ENCODE peak calls at places on chromosomes 6 and 20, in seven cellular contexts. One of them, this sample, is unnamed.

GRCh38 chr20:63830821-63831593 is at the start of gene ZBTB46:
- DNase-seq in GM12878: no peak
- DNase-seq in HepG2: no peak
- DNase-seq in WTC11: peak
- DNase-seq in HCT116: no peak
- DNase-seq in K562: peak
- DNase-seq in H1: no peak
- DNase-seq in this sample: peak

GRCh38 chr20:46243707-46244628 is 64.3 kb downstream of the CDH22 start:
- DNase-seq in K562: no peak
- DNase-seq in H1: no peak
- DNase-seq in WTC11: no peak
- DNase-seq in HCT116: no peak
- DNase-seq in GM12878: no peak
- DNase-seq in HepG2: no peak
- DNase-seq in this sample: peak

GRCh38 chr20:3238616-3239025 is 369 bp downstream of the SLC4A11 start:
- DNase-seq in HCT116: no peak
- DNase-seq in H1: no peak
- DNase-seq in HepG2: no peak
- DNase-seq in WTC11: peak
- DNase-seq in K562: peak
- DNase-seq in GM12878: no peak
- DNase-seq in this sample: peak

GRCh38 chr6:33492093-33492492 is 37.7 kb downstream of the ZBTB9 start:
- DNase-seq in GM12878: no peak
- DNase-seq in H1: no peak
- DNase-seq in HCT116: no peak
- DNase-seq in HepG2: no peak
- DNase-seq in WTC11: peak
- DNase-seq in K562: peak
- DNase-seq in this sample: no peak

GRCh38 chr6:9516207-9516606 is 898.7 kb downstream of the TFAP2A start:
- DNase-seq in HepG2: no peak
- DNase-seq in GM12878: no peak
- DNase-seq in K562: no peak
- DNase-seq in WTC11: no peak
- DNase-seq in H1: peak
- DNase-seq in HCT116: peak
- DNase-seq in this sample: peak

GRCh38 chr6:111985202-111985731 is 68.6 kb upstream of the CCN6 start:
- DNase-seq in H1: no peak
- DNase-seq in HepG2: no peak
- DNase-seq in HCT116: peak
- DNase-seq in GM12878: no peak
- DNase-seq in K562: no peak
- DNase-seq in WTC11: no peak
- DNase-seq in this sample: no peak

GRCh38 chr6:91081452-91082067 is 494.7 kb upstream of the MAP3K7 start:
- DNase-seq in WTC11: no peak
- DNase-seq in HCT116: peak
- DNase-seq in K562: peak
- DNase-seq in H1: no peak
- DNase-seq in HepG2: peak
- DNase-seq in GM12878: no peak
- DNase-seq in this sample: peak

GRCh38 chr6:71621918-71622519 is 264.3 kb upstream of the RIMS1 start:
- DNase-seq in K562: no peak
- DNase-seq in H1: no peak
- DNase-seq in HCT116: peak
- DNase-seq in WTC11: no peak
- DNase-seq in HepG2: peak
- DNase-seq in GM12878: no peak
- DNase-seq in this sample: peak

GRCh38 chr6:90364846-90365401 is 68.3 kb upstream of the BACH2 start:
- DNase-seq in K562: no peak
- DNase-seq in H1: no peak
- DNase-seq in HepG2: no peak
- DNase-seq in WTC11: no peak
- DNase-seq in HCT116: no peak
- DNase-seq in GM12878: no peak
- DNase-seq in this sample: no peak

GRCh38 chr20:32465092-32465900 is 107.2 kb downstream of the ASXL1 start:
- DNase-seq in K562: no peak
- DNase-seq in H1: no peak
- DNase-seq in WTC11: no peak
- DNase-seq in HepG2: peak
- DNase-seq in HCT116: no peak
- DNase-seq in GM12878: no peak
- DNase-seq in this sample: no peak

GRCh38 chr6:37559501-37559900 is 59.8 kb upstream of the CCDC167 start:
- DNase-seq in GM12878: no peak
- DNase-seq in WTC11: no peak
- DNase-seq in K562: no peak
- DNase-seq in H1: no peak
- DNase-seq in HepG2: no peak
- DNase-seq in HCT116: no peak
- DNase-seq in this sample: no peak

GRCh38 chr6:42846505-42846904 is 32.9 kb upstream of the RPL7L1 start:
- DNase-seq in HepG2: no peak
- DNase-seq in H1: no peak
- DNase-seq in WTC11: no peak
- DNase-seq in GM12878: no peak
- DNase-seq in K562: no peak
- DNase-seq in HCT116: no peak
- DNase-seq in this sample: no peak

GRCh38 chr20:60152792-60153191 is 194.6 kb downstream of the CDH26 start:
- DNase-seq in WTC11: no peak
- DNase-seq in HepG2: no peak
- DNase-seq in K562: no peak
- DNase-seq in HCT116: no peak
- DNase-seq in H1: no peak
- DNase-seq in GM12878: no peak
- DNase-seq in this sample: no peak

GRCh38 chr6:117938324-117938995 is 31.4 kb downstream of the SLC35F1 start:
- DNase-seq in K562: no peak
- DNase-seq in WTC11: peak
- DNase-seq in HepG2: no peak
- DNase-seq in HCT116: no peak
- DNase-seq in H1: no peak
- DNase-seq in GM12878: no peak
- DNase-seq in this sample: no peak

GRCh38 chr6:132087391-132087790 is 136.2 kb upstream of the CCN2 start:
- DNase-seq in GM12878: no peak
- DNase-seq in HCT116: no peak
- DNase-seq in WTC11: no peak
- DNase-seq in HepG2: no peak
- DNase-seq in H1: no peak
- DNase-seq in K562: no peak
- DNase-seq in this sample: no peak

GRCh38 chr20:58558483-58559367 is 43.5 kb upstream of the APCDD1L start:
- DNase-seq in K562: no peak
- DNase-seq in H1: no peak
- DNase-seq in HepG2: no peak
- DNase-seq in WTC11: peak
- DNase-seq in HCT116: no peak
- DNase-seq in GM12878: no peak
- DNase-seq in this sample: no peak

GRCh38 chr20:4158466-4159050 is 143.2 kb upstream of the RNF24 start:
- DNase-seq in HepG2: no peak
- DNase-seq in GM12878: no peak
- DNase-seq in WTC11: no peak
- DNase-seq in H1: no peak
- DNase-seq in K562: no peak
- DNase-seq in HCT116: no peak
- DNase-seq in this sample: no peak

DNA sequence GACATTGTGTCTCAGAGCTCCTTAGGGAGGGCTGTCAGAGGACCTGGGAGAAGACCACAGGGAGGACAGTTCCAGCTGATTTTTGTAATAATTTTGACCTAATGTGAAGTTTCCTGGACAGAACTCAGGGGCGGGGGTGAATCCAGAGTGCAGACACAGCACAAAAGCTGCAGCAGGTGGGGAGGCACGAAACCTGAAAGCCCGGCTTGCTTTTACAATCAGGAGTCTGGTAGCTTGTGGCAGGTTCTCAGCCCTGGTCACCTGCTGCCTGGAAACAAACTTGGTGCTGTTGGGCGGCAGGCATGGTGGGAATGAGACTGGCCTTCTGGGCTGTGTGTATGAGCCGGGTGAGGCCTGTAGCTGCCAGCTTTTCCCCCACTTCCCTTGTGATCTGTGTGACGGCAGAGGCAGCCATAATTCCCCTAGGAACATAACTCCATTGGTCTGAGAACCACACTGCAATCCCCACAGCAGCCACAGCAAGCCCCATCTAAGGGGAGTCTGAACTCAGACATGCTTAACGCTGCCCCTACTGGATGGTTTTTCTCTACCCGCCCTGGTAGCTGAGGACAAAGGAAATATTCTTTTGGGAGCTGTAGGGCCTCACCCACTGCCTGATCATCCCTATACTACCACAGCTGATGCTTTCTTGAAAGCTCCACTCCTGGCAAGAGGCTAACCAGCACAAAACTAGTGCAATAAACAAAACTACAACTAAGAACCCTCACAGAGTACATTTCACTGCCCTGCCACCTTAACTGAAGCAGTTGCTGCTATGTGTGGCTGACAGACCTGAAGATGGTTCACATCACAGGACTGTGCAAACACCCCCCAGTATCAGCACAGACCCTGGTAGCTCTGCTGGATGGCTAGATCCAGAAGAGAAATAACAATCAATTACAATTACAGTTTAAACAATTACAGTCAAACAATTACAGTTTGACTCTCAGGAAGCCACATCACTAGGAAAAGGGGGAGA is 1055.1 kb upstream of the GJE1 start:
- DNase-seq in H1: peak
- DNase-seq in HepG2: peak
- DNase-seq in K562: no peak
- DNase-seq in HCT116: peak
- DNase-seq in GM12878: no peak
- DNase-seq in WTC11: peak
- DNase-seq in this sample: peak
- TF ChIP-seq SP1 in H1: no peak
- TF ChIP-seq SP1 in HepG2: no peak
- TF ChIP-seq SP1 in K562: no peak
- TF ChIP-seq SP1 in HCT116: no peak
- TF ChIP-seq SP1 in GM12878: no peak
- TF ChIP-seq SP1 in WTC11: no peak
- TF ChIP-seq SP1 in this sample: no peak

GRCh38 chr20:51562334-51563140 is 20.0 kb upstream of the NFATC2 start:
- DNase-seq in GM12878: no peak
- DNase-seq in H1: peak
- DNase-seq in HCT116: peak
- DNase-seq in K562: peak
- DNase-seq in HepG2: no peak
- DNase-seq in WTC11: peak
- DNase-seq in this sample: peak
- TF ChIP-seq SP1 in GM12878: no peak
- TF ChIP-seq SP1 in H1: no peak
- TF ChIP-seq SP1 in HCT116: no peak
- TF ChIP-seq SP1 in K562: no peak
- TF ChIP-seq SP1 in HepG2: no peak
- TF ChIP-seq SP1 in WTC11: no peak
- TF ChIP-seq SP1 in this sample: no peak

DNA sequence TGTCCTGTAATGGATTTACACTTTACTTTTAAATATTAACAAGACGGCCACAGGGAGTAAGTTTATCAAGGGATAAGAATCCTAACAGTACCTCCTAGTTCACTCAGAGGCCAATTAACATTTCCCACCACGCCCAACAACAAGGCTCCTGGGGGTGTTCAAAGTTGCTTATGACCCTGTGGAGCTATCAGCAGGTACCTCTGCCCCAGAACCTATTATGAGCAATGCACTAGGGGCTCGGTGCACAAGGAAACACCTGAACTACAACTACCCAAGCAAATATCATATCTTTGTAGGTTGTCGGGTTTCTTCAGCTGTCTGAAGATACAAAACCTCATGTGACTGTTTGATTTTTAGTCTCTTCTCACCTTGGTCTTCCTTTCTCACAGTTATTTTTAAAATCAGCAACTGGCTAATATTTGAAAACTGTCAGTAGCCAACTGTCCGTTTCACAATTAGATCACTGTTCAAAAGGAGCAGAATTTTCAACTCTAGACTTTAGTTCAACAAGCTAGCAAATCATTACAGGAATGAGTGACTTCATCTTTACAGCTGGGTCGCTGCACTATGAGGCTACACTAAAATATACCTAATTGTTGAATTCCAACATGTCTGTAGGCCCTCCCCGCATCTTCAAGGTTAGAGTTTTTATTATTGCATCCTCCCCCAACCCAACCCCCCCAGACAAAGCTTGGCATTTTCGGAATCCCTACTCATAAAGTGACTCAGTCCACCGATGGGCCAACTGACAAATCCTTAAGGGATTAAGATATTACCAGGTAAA is 38.1 kb downstream of the B4GALT5 start:
- DNase-seq in HCT116: no peak
- DNase-seq in WTC11: no peak
- DNase-seq in HepG2: peak
- DNase-seq in GM12878: peak
- DNase-seq in K562: peak
- DNase-seq in H1: no peak
- DNase-seq in this sample: no peak
- TF ChIP-seq SP1 in HCT116: peak
- TF ChIP-seq SP1 in WTC11: no peak
- TF ChIP-seq SP1 in HepG2: no peak
- TF ChIP-seq SP1 in GM12878: no peak
- TF ChIP-seq SP1 in K562: no peak
- TF ChIP-seq SP1 in H1: no peak
- TF ChIP-seq SP1 in this sample: no peak

GRCh38 chr6:151413372-151414145 is 22.2 kb upstream of the ZBTB2 start:
- DNase-seq in WTC11: no peak
- DNase-seq in GM12878: no peak
- DNase-seq in HepG2: no peak
- DNase-seq in HCT116: no peak
- DNase-seq in K562: no peak
- DNase-seq in H1: no peak
- DNase-seq in this sample: no peak
- TF ChIP-seq SP1 in WTC11: no peak
- TF ChIP-seq SP1 in GM12878: no peak
- TF ChIP-seq SP1 in HepG2: no peak
- TF ChIP-seq SP1 in HCT116: no peak
- TF ChIP-seq SP1 in K562: no peak
- TF ChIP-seq SP1 in H1: no peak
- TF ChIP-seq SP1 in this sample: no peak

GRCh38 chr6:108897371-108897770 is 49.1 kb downstream of the ARMC2 start:
- DNase-seq in H1: no peak
- DNase-seq in HepG2: no peak
- DNase-seq in HCT116: peak
- DNase-seq in GM12878: no peak
- DNase-seq in K562: peak
- DNase-seq in WTC11: no peak
- DNase-seq in this sample: no peak

GRCh38 chr6:108895591-108895990 is 47.4 kb downstream of the ARMC2 start:
- DNase-seq in WTC11: no peak
- DNase-seq in HCT116: no peak
- DNase-seq in K562: no peak
- DNase-seq in GM12878: no peak
- DNase-seq in H1: no peak
- DNase-seq in HepG2: no peak
- DNase-seq in this sample: no peak

GRCh38 chr6:108896111-108896661 is 48.0 kb downstream of the ARMC2 start:
- DNase-seq in HepG2: no peak
- DNase-seq in GM12878: no peak
- DNase-seq in H1: no peak
- DNase-seq in HCT116: no peak
- DNase-seq in WTC11: no peak
- DNase-seq in K562: no peak
- DNase-seq in this sample: no peak
- TF ChIP-seq SP1 in HepG2: no peak
- TF ChIP-seq SP1 in GM12878: no peak
- TF ChIP-seq SP1 in H1: no peak
- TF ChIP-seq SP1 in HCT116: no peak
- TF ChIP-seq SP1 in WTC11: no peak
- TF ChIP-seq SP1 in K562: no peak
- TF ChIP-seq SP1 in this sample: no peak

This sample was measured in HEK293T.